ENCODE peak calls at places on chromosome 11, in four cellular contexts. T is SK-N-SH, U is K562, D is HepG2. M is an unnamed sample.

GRCh38 chr11:117631336-117632090 is 165.5 kb downstream of the DSCAML1 start:
- DNase-seq in T (no peak), U (no peak), D (no peak), M (no peak)

GRCh38 chr11:13120691-13121090 is 111.6 kb downstream of the RASSF10 start:
- DNase-seq in T (no peak), U (no peak), D (no peak), M (no peak)

GRCh38 chr11:11998091-11998781 is 10.2 kb downstream of the DKK3 start:
- DNase-seq in T (no peak), U (no peak), D (no peak), M (no peak)

GRCh38 chr11:69161117-69161407 is 5.3 kb downstream of the SMIM38 start:
- DNase-seq in T (no peak), U (no peak), D (no peak), M (no peak)

GRCh38 chr11:57459112-57460016 is 964 bp upstream of the RTN4RL2 start:
- DNase-seq in T (peak), U (peak), D (no peak), M (no peak)

GRCh38 chr11:102267602-102268001 is 49.7 kb upstream of the BIRC3 start:
- DNase-seq in T (no peak), U (peak), D (no peak), M (no peak)

GRCh38 chr11:123321641-123322040 is 108.4 kb upstream of the GRAMD1B start:
- DNase-seq in T (no peak), U (no peak), D (no peak), M (no peak)

GRCh38 chr11:14270690-14271542 is 88.1 kb downstream of the RRAS2 start:
- DNase-seq in T (no peak), U (peak), D (no peak), M (peak)

GRCh38 chr11:13026722-13027121 is 17.6 kb downstream of the RASSF10 start:
- DNase-seq in T (no peak), U (no peak), D (no peak), M (no peak)

GRCh38 chr11:62217191-62217748 is 8.8 kb downstream of the SCGB2A1 start:
- DNase-seq in T (no peak), U (peak), D (peak), M (no peak)

GRCh38 chr11:70603756-70604211 is 205.5 kb downstream of the CTTN start:
- DNase-seq in T (no peak), U (no peak), D (no peak), M (no peak)

GRCh38 chr11:18802381-18803257 is 11.0 kb upstream of the PTPN5 start:
- DNase-seq in T (peak), U (peak), D (peak), M (peak)

GRCh38 chr11:45347343-45347742 is 61.2 kb upstream of the SYT13 start:
- DNase-seq in T (no peak), U (no peak), D (no peak), M (no peak)

GRCh38 chr11:117657801-117658200 is 139.2 kb downstream of the DSCAML1 start:
- DNase-seq in T (no peak), U (no peak), D (no peak), M (no peak)

GRCh38 chr11:48169706-48170105 is 46.9 kb upstream of the OR4B1 start:
- DNase-seq in T (no peak), U (peak), D (no peak), M (no peak)

GRCh38 chr11:47212938-47213337 is 1.8 kb upstream of the DDB2 start:
- DNase-seq in T (no peak), U (no peak), D (no peak), M (no peak)

GRCh38 chr11:71391786-71392185 is 56.4 kb downstream of the DHCR7 start:
- DNase-seq in T (no peak), U (no peak), D (no peak), M (no peak)

GRCh38 chr11:115503083-115503885 is 931 bp downstream of the CADM1 start:
- DNase-seq in T (peak), U (no peak), D (peak), M (peak)

GRCh38 chr11:831132-831864 is 1.5 kb upstream of the CD151 start:
- DNase-seq in T (no peak), U (no peak), D (no peak), M (no peak)

GRCh38 chr11:830295-831131 is 2.2 kb upstream of the CD151 start:
- DNase-seq in T (peak), U (no peak), D (peak), M (no peak)

GRCh38 chr11:832529-833113 is at the start of gene CD151:
- DNase-seq in T (peak), U (peak), D (no peak), M (no peak)

GRCh38 chr11:833114-833791 is 501 bp downstream of the CD151 start:
- DNase-seq in T (peak), U (peak), D (no peak), M (no peak)

DNA sequence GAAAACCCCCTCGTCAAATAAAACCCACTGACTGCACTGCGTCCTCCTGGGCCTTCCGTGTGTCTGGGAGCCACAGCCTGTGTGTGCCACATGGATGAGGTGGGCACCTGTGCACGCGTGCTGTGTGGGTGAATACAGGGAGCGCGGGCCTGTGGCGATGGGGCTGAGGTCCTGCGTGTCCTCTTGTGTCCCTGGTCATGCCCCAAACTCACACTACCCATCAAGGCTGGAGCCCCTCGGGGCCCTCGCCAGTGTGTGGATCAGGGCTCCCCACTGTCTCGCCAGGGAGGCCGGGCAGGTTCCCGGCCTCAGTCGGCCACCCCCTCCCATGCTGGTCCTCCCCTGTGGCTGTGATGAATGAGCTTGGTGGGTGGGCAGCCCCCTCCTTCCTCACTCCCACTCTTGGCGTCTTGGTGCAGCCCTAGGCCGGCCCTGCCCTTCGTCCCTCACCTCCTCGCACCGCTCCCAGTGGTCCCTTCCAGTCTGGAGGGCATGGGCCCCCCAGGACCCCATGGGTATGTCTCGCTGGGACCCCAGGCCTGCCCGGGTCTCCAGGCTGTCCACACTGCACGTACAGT is 712 bp upstream of the CD151 start:
- DNase-seq in T (no peak), U (no peak), D (no peak), M (no peak)
- TF ChIP-seq GABPA in T (no peak), U (no peak), D (no peak), M (no peak)

GRCh38 chr11:124934862-124935547 is 842 bp downstream of the HEPACAM start:
- DNase-seq in T (no peak), U (no peak), D (peak), M (no peak)
- TF ChIP-seq REST in T (no peak), U (no peak), D (peak), M (no peak)

GRCh38 chr11:113181094-113181493 is 133.3 kb upstream of the TTC12 start:
- DNase-seq in T (no peak), U (no peak), D (no peak), M (no peak)
- TF ChIP-seq GABPA in T (no peak), U (no peak), D (no peak), M (no peak)

GRCh38 chr11:17750817-17751165 is 16.2 kb downstream of the KCNC1 start:
- DNase-seq in T (no peak), U (no peak), D (no peak), M (no peak)

GRCh38 chr11:17747131-17747955 is 12.8 kb downstream of the KCNC1 start:
- DNase-seq in T (no peak), U (no peak), D (no peak), M (no peak)

GRCh38 chr11:17750013-17750816 is 15.6 kb downstream of the KCNC1 start:
- DNase-seq in T (no peak), U (no peak), D (no peak), M (no peak)

GRCh38 chr11:17748044-17748443 is 13.5 kb downstream of the KCNC1 start:
- DNase-seq in T (no peak), U (no peak), D (no peak), M (no peak)

DNA sequence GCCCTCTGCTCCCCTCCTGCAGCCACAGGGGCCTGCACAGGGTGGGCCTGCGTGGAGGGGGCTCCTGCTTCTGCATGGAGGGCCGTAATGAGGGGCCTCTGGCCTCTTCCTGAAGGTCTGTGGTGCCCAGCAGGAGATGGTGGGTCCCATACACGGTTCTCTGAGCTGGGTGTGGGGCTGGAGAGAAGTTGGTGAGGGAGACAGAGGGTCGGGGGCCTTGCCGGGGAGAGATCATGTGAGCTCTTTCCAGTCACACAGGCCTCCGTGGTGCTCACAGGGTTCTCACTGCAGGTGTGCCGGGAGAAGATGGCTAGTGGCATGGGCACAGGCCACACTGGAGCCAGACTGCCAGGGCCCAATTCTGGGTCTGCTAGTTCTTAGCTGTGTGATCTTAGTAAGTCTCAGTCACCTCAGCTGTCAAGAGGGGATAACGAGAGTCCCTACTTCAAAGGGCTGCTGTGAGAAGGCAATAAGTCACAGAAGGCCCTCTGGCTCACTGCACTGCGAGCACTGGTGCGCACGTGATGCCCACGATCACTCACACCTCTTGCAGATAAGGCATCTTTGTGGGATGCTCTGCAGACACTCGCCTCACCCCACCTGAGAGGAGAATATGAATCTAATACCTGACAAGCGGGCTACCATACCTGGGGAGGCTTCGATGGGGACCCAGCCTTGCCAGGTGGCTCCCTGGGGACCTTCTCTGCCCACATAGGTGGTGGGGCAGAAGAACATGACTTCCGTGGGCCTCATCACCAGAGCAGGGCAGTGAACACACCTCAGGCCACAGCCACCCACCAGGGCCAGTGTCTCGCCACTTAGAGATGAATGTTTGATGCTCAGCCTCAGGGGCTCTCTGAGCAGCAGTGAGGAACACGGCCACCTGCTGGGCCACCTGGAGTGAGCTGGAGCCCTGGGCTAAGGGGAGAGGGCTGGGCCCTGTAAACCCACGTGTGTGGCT is 14.5 kb downstream of the KCNC1 start:
- DNase-seq in T (no peak), U (no peak), D (no peak), M (no peak)
- TF ChIP-seq REST in T (no peak), U (no peak), D (no peak), M (no peak)

DNA sequence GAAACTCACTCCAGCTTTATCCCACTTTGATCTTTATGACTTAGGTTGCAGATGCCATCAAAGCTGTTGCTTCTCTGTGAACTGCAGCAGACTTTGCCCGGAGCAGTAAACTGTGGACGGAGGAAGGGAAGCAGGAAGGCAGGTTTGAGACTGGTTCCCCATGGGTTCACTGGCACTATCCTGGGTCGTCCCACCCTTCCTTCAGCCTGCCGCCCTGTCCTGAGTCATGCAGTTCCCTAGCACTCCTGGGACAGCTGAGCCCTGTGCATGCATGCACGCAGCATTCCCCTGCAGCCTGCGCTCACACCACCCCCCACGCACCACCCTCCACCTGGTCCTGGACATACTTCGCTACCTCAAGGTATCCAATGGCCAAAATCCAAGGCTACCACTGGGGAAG is 23.5 kb upstream of the P2RY2 start:
- DNase-seq in T (no peak), U (no peak), D (no peak), M (no peak)
- TF ChIP-seq GABPA in T (no peak), U (no peak), D (no peak), M (no peak)

DNA sequence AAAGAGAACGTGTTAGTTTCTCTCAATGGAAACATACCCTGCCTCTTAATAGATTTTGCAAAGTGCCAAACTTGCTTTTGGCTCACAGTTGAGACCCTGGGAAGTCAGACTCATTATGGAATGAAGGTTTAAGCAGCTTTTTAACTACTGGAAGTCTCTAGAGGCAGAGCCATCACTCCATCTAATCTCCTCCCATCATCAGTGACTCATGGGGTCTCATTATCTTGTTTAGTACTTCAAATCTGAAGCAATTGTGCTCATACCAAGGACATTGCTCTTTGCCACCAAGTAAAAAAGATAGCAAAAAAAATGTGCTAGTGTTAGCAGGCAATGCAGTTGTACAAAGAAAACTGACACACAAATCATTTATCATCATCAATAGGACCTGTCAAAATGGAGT is 537.1 kb upstream of the LRRC4C start:
- DNase-seq in T (no peak), U (no peak), D (no peak), M (no peak)
- TF ChIP-seq REST in T (no peak), U (no peak), D (no peak), M (no peak)

GRCh38 chr11:104967493-104968364 is 645 bp downstream of the CASP4 start:
- DNase-seq in T (no peak), U (no peak), D (no peak), M (no peak)

GRCh38 chr11:104965735-104966134 is 2.6 kb downstream of the CASP4 start:
- DNase-seq in T (no peak), U (no peak), D (no peak), M (no peak)

GRCh38 chr11:104968365-104968855 is at the start of gene CASP4:
- DNase-seq in T (peak), U (no peak), D (peak), M (no peak)

GRCh38 chr11:104970756-104971155 is 2.4 kb upstream of the CASP4 start:
- DNase-seq in T (no peak), U (no peak), D (no peak), M (no peak)

GRCh38 chr11:104968856-104969776 is 742 bp upstream of the CASP4 start:
- DNase-seq in T (no peak), U (no peak), D (peak), M (no peak)
- TF ChIP-seq GABPA in T (no peak), U (peak), D (peak), M (no peak)

DNA sequence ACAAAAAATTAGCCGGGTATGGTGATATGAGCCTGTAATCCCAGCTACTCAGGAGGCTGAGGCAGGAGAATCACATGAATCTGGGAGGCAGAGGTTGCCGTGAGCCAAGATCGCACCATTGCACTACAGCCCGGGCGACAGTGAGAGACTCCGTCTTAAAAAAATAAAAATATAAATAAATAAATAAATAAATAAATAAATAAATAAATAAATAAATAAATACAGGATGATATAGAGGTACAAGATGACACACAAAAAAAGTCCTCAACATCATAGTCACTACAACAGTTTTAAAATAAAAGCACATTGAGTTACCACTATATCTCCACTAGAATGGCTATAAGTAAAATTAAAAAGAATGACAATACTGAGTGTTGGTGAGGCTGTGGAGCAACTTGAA is 97.8 kb downstream of the ALX4 start:
- DNase-seq in T (no peak), U (no peak), D (no peak), M (no peak)
- TF ChIP-seq REST in T (no peak), U (no peak), D (no peak), M (no peak)